ENCODE peak calls at places on chromosome X, in ten cellular contexts. S is heart left ventricle; X is colonic mucosa; G is stimulated activated effector memory CD8-positive, alpha-beta T cell treated with anti-CD3 and anti-CD28 coated beads, Interleukin-12 subunit alpha, Interleukin-12 subunit beta, amount 100 ng/mL, for 72 hours; Z is pancreas; C is neuronal stem cell; Y is ELF-1; T is hypothalamus; P is iPS-NIHi11; D is H7. Q is an unnamed sample.

GRCh38 chrX:15915959-15916703 is 61.5 kb upstream of the AP1S2 start:
- DNase-seq in Z (no peak), D (no peak), S (no peak), Y (no peak), C (no peak), T (no peak), P (no peak), X (no peak), G (no peak), Q (no peak)

GRCh38 chrX:2351999-2352995 is 148.5 kb downstream of the DHRSX start:
- DNase-seq in Z (no peak), X (no peak), G (no peak), D (no peak), P (no peak), T (no peak), S (no peak), C (no peak), Y (peak; percentile 23), Q (no peak)

GRCh38 chrX:102129473-102129872 is 4.0 kb downstream of the TCEAL2 start:
- DNase-seq in Z (no peak), C (no peak), S (no peak), G (no peak), T (no peak), Y (no peak), X (no peak), P (no peak), D (no peak), Q (no peak)

GRCh38 chrX:71859637-71860036 is 51.0 kb upstream of the NHSL2 start:
- DNase-seq in C (peak; percentile 4), Z (no peak), T (no peak), X (no peak), S (no peak), D (no peak), G (no peak), P (peak; percentile 21), Y (peak; percentile 69), Q (peak; percentile 41)

GRCh38 chrX:134241960-134242619 is 5.1 kb downstream of the CCDC160 start:
- DNase-seq in X (no peak), P (no peak), T (no peak), G (no peak), S (no peak), Z (no peak), D (peak; percentile 36), C (no peak), Y (no peak), Q (no peak)

GRCh38 chrX:51047950-51048349 is 137.4 kb downstream of the BMP15 start:
- DNase-seq in C (no peak), D (no peak), Z (no peak), G (no peak), X (no peak), T (no peak), P (no peak), Y (peak; percentile 51), S (no peak), Q (no peak)

GRCh38 chrX:148535639-148536038 is 35.2 kb downstream of the AFF2 start:
- DNase-seq in X (no peak), Z (no peak), C (no peak), Y (peak; percentile 13), P (no peak), G (no peak), D (no peak), S (no peak), T (no peak), Q (no peak)

GRCh38 chrX:40010550-40011364 is 87.0 kb downstream of the BCOR start:
- DNase-seq in X (no peak), Y (peak; percentile 61), C (no peak), D (peak; percentile 77), T (no peak), S (no peak), G (no peak), P (no peak), Z (no peak), Q (no peak)

GRCh38 chrX:29155286-29155685 is 568.0 kb downstream of the IL1RAPL1 start:
- DNase-seq in P (no peak), Y (no peak), G (no peak), C (no peak), T (no peak), D (no peak), Z (no peak), S (no peak), X (no peak), Q (no peak)

Q was measured in GM12865.